ENCODE peak calls at places on chromosome 11, in four cellular contexts. E is GM12878, L is HL-60, M is K562. B is an unnamed sample.

GRCh38 chr11:61650781-61651571 is 29.2 kb upstream of the DAGLA start:
- DNase-seq in E (no peak), L (no peak), M (peak; percentile 52), B (no peak)

GRCh38 chr11:66768818-66769217 is 39.8 kb upstream of the SPTBN2 start:
- DNase-seq in E (no peak), L (no peak), M (no peak), B (no peak)

GRCh38 chr11:17012712-17013547 is 1.3 kb downstream of the PLEKHA7 start:
- DNase-seq in E (no peak), L (no peak), M (no peak), B (no peak)

GRCh38 chr11:119592642-119593041 is 136.4 kb downstream of the NECTIN1 start:
- DNase-seq in E (no peak), L (no peak), M (no peak), B (no peak)

GRCh38 chr11:23192256-23192655 is 332.0 kb upstream of the CCDC179 start:
- DNase-seq in E (no peak), L (no peak), M (no peak), B (no peak)

GRCh38 chr11:90234977-90235376 is 12.1 kb upstream of the CHORDC1 start:
- DNase-seq in E (no peak), L (no peak), M (no peak), B (no peak)

GRCh38 chr11:123413636-123414035 is 16.4 kb upstream of the GRAMD1B start:
- DNase-seq in E (no peak), L (peak; percentile 31), M (no peak), B (no peak)

GRCh38 chr11:108698844-108699642 is 34.2 kb downstream of the DDX10 start:
- DNase-seq in E (peak; percentile 45), L (no peak), M (no peak), B (no peak)

GRCh38 chr11:3735827-3736226 is 61.5 kb downstream of the NUP98 start:
- DNase-seq in E (no peak), L (no peak), M (no peak), B (no peak)

GRCh38 chr11:61533401-61533800 is 24.9 kb downstream of the LRRC10B start:
- DNase-seq in E (no peak), L (no peak), M (no peak), B (no peak)

GRCh38 chr11:68843052-68843561 is 1.4 kb upstream of the CPT1A start:
- DNase-seq in E (no peak), L (peak; percentile 48), M (no peak), B (no peak)

GRCh38 chr11:91947215-91947614 is 277.4 kb upstream of the FAT3 start:
- DNase-seq in E (no peak), L (no peak), M (no peak), B (no peak)

GRCh38 chr11:65773784-65774411 is 6.9 kb downstream of the AP5B1 start:
- DNase-seq in E (no peak), L (no peak), M (no peak), B (no peak)

GRCh38 chr11:46920709-46921108 is 2.4 kb upstream of the LRP4 start:
- DNase-seq in E (no peak), L (no peak), M (no peak), B (no peak)

GRCh38 chr11:36149538-36150242 is 139.5 kb downstream of the COMMD9 start:
- DNase-seq in E (peak; percentile 31), L (peak; percentile 88), M (peak; percentile 89), B (peak; percentile 42)

GRCh38 chr11:110089617-110090282 is 3.4 kb upstream of the ZC3H12C start:
- DNase-seq in E (no peak), L (no peak), M (no peak), B (no peak)

GRCh38 chr11:110085255-110085838 is 7.8 kb upstream of the ZC3H12C start:
- DNase-seq in E (no peak), L (no peak), M (no peak), B (no peak)

GRCh38 chr11:110088535-110089344 is 4.5 kb upstream of the ZC3H12C start:
- DNase-seq in E (no peak), L (no peak), M (no peak), B (no peak)

GRCh38 chr11:110087820-110088534 is 5.2 kb upstream of the ZC3H12C start:
- DNase-seq in E (no peak), L (no peak), M (no peak), B (no peak)

DNA sequence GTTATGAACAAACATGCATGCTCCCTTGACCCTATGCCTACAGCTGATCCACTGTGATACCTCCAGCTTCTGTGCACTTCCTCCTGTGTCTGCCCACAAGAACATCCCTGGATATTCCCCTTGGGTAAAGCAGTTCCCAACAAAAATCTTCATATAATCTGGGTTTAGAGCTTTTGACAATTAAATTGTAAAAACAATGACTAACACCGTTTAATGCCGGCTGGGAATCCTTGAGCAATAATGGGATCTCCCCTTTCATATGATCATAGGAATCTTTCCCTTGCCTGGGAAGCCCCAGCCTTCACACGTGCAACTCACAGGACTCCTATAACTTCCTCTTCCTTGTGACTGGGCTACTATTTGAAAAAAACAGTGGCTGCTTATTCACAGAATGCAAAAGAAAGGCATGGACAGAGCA is 6.3 kb upstream of the ZC3H12C start:
- DNase-seq in E (no peak), L (no peak), M (no peak), B (no peak)
- TF ChIP-seq SPI1 in E (no peak), L (peak; percentile 38), M (peak; percentile 28), B (no peak)

GRCh38 chr11:102476812-102477211 is 24.2 kb upstream of the TMEM123 start:
- DNase-seq in E (no peak), L (peak; percentile 55), M (peak; percentile 43), B (no peak)
- TF ChIP-seq POLR2AphosphoS5 in E (no peak), L (no peak), M (no peak), B (no peak)

GRCh38 chr11:449889-450808 is at the start of gene PTDSS2:
- DNase-seq in E (peak; percentile 75), L (peak; percentile 97), M (peak; percentile 91), B (peak; percentile 95)
- TF ChIP-seq SPI1 in E (no peak), L (no peak), M (no peak), B (no peak)

DNA sequence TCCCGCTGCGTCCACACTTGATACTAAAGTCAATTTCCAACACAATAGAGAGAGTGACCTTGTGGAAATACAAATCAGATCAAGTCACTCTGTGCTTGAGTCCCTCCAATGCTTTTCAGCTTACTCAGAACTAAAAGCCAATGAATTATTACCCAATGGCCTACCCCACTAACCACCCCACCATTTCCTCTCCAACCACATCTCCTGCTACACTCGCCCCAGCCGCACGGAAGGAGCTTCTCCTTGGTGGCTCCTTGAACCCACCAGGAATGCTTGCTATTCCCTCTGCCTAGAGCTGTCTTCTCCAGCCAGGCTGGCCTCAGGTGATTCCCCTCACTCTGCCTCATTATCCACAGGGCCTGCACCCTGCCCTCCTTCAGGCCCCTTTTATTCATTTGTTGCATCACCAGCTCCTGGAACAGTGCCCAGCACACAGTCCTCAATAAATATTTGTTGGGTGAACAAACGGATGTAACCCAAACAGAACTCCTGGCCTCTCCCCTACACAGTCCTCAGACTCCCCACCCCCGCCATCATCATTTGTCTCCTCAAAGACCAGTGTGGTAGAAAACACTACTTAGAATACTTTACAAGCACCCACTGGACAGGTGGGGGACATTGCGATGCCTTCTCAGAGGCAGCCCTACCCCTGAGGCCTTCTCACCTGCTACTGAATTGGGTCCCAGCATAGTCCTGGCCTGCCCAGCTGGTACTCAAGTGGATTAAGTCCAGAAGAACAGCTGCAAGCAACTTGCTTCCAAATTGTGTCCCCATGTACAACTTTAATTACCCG is 12.6 kb downstream of the ABTB2 start:
- DNase-seq in E (no peak), L (peak; percentile 36), M (no peak), B (no peak)
- TF ChIP-seq POLR2AphosphoS5 in E (no peak), L (no peak), M (no peak), B (no peak)